ENCODE peak calls at places on chromosomes 1 and 21, in five cellular contexts. E is BE2C; H is CD8-positive, alpha-beta T cell; Q is PC-9; P is cardiac muscle cell. O is an unnamed sample.

GRCh38 chr21:37921091-37921490 is 4.8 kb upstream of the KCNJ6 start:
- DNase-seq in E (no peak), H (no peak), Q (no peak), P (peak; percentile 12), O (no peak)

GRCh38 chr1:201503397-201504176 is 3.3 kb downstream of the CSRP1 start:
- DNase-seq in E (no peak), H (no peak), Q (no peak), P (peak; percentile 99), O (no peak)

GRCh38 chr1:212858461-212859265 is 588 bp downstream of the FLVCR1 start:
- DNase-seq in E (no peak), H (peak; percentile 17), Q (peak; percentile 26), P (peak; percentile 38), O (peak; percentile 51)

GRCh38 chr1:183281039-183281438 is 95.0 kb downstream of the LAMC2 start:
- DNase-seq in E (no peak), H (no peak), Q (peak; percentile 30), P (peak; percentile 95), O (no peak)

GRCh38 chr1:185537601-185538000 is 196.6 kb upstream of the HMCN1 start:
- DNase-seq in E (no peak), H (no peak), Q (no peak), P (no peak), O (no peak)

GRCh38 chr1:16617778-16618580 is 4.6 kb upstream of the NBPF1 start:
- DNase-seq in E (no peak), H (peak; percentile 5), Q (no peak), P (no peak), O (peak; percentile 54)

GRCh38 chr1:59132353-59132752 is 164.5 kb upstream of the FGGY start:
- DNase-seq in E (no peak), H (no peak), Q (no peak), P (no peak), O (no peak)

GRCh38 chr1:18352640-18353245 is 128.0 kb upstream of the KLHDC7A start:
- DNase-seq in E (no peak), H (no peak), Q (no peak), P (no peak), O (no peak)

GRCh38 chr1:209421186-209421585 is 162.3 kb upstream of the CAMK1G start:
- DNase-seq in E (no peak), H (no peak), Q (no peak), P (no peak), O (no peak)

GRCh38 chr1:193625255-193625654 is 438.8 kb upstream of the B3GALT2 start:
- DNase-seq in E (no peak), H (no peak), Q (no peak), P (no peak), O (no peak)

DNA sequence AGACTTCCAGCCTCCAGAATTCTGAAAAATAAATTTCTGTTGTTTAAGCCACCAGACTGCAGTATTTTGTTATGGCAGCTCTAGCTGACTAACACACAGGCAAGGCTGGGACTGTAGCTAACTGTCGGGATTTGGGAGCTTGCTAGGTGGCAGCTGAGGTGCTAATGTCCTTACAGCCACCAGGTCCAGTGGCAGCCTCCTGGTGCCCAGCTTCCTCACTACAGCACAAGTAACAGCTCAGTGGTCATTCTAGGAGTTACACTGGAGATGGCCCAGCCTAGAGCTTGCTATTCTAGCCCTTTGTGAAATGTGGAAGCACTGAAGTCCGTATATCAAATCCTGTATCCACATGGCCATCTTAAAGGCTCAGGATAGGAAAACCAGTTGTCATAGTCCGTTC is 4.3 kb upstream of the C1orf115 start:
- DNase-seq in E (no peak), H (no peak), Q (no peak), P (no peak), O (no peak)
- TF ChIP-seq CTCF in E (no peak), H (no peak), Q (no peak), P (no peak), O (no peak)

GRCh38 chr1:205437570-205437969 is 15.7 kb upstream of the LEMD1 start:
- DNase-seq in E (no peak), H (no peak), Q (no peak), P (no peak), O (no peak)

GRCh38 chr1:205436776-205437485 is 15.1 kb upstream of the LEMD1 start:
- DNase-seq in E (no peak), H (no peak), Q (no peak), P (no peak), O (no peak)

GRCh38 chr1:205440476-205441317 is 15.1 kb downstream of the BLACAT1 start:
- DNase-seq in E (no peak), H (peak; percentile 71), Q (peak; percentile 86), P (peak; percentile 81), O (peak; percentile 76)

GRCh38 chr1:205440121-205440475 is 15.7 kb downstream of the BLACAT1 start:
- DNase-seq in E (no peak), H (no peak), Q (no peak), P (no peak), O (no peak)

DNA sequence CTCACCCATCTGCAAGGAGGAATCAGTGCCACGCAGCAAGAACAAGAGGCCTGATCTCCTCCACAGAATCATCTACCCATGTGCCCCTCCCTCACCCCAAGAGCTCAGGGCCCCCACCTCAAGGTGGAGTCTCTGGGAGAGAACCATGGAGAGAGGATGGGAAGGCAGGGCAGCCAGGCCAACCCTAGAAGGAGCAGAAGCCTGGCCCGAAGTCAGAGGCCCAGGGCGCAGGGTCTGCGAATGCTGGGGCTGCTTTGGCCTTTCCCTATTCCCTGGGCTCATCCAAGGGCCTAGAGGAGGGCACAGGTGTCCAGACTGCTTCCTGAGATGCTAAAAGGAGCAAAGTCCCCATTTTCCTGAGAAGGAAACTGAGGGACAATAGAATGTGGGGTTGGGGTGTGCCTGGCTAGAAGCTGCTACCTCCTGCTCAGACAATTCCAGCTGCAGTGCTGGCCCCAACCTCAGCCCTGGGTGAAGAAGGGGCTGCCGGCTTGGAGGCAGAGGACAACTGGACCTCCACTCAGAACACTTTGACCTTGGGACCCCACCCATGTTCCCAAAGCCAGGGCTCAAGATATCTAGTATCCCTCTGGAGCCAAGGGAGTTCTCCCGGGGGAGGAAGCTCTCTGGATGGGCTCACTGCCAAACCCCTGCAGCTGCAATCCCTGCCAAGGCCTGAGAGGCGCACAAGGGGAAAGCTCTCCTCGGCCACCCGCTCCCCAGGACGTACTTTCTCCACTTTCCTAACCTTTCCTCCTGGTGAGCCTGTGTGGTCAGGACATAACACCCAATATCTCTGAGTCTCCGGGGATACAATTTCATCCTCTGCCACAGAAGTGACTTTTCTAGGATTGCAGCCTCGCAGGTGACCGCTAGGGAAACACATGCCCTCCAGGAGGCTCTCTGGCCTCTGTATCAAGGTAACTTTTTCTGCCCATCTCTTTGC is 16.6 kb upstream of the LEMD1 start:
- DNase-seq in E (peak; percentile 86), H (no peak), Q (peak; percentile 31), P (peak; percentile 88), O (no peak)
- TF ChIP-seq CTCF in E (peak; percentile 69), H (no peak), Q (no peak), P (peak; percentile 62), O (no peak)

DNA sequence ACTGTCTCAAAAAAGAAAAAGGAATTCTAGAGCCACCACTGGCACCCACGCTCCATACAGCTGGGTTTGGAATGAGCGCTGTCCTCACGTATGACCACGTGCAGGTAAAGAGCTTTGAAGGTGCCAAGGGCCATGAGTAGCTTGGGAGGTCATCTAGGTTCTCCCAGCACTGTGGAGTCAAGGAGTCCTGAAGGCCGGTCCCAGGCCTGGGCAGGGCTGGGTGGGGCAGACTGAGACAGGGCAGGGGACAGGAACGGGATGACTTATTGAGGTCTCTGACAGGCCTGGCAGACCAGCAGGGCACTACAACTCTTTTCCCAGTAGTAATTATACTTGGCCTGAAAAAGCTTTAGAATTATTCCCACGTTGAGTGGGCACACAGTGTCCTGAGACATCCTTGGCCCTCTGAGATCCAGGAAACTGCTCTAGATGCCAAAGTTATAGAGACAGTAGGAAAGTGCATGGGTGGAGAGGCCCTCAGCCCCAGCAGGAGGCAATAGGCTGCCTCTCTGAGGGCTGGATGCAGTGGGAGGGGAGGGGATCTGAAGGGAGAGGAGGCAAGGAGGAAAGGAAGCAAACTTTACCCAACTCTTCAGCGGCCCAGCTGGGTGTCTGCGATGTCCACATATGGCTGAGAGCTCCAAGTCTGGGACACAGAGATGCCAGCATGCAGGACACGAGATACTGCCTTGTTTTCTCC is 1.8 kb upstream of the CDA start:
- DNase-seq in E (no peak), H (no peak), Q (no peak), P (no peak), O (no peak)
- TF ChIP-seq CTCF in E (no peak), H (no peak), Q (no peak), P (no peak), O (no peak)

GRCh38 chr1:184395370-184395769 is 8.5 kb downstream of the C1orf21 start:
- DNase-seq in E (peak; percentile 58), H (no peak), Q (no peak), P (no peak), O (no peak)
- TF ChIP-seq CTCF in E (no peak), H (no peak), Q (no peak), P (no peak), O (no peak)

GRCh38 chr1:180269848-180270766 is 40.0 kb downstream of the LHX4 start:
- DNase-seq in E (peak; percentile 29), H (peak; percentile 8), Q (no peak), P (no peak), O (no peak)
- TF ChIP-seq CTCF in E (peak; percentile 58), H (no peak), Q (peak; percentile 51), P (peak; percentile 41), O (peak; percentile 8)

DNA sequence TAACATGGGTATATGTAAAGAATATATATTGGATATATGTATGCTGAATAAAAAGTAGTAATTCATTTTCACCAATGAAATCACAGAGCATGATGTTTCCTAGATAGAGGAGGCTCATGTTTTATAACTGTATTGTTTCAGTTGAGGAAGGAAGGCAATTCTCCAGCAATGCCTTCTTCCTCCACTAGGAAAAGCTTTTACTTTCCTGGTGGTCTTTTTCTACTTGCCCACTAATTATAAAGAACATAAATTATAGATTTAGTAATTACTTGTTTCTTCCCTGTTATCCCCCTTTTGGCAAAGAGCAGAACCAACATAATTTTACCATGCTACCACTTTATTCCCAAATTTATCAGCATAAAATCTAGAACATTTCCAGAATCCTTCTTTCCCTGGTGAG is 159.0 kb downstream of the PLA2G4A start:
- DNase-seq in E (no peak), H (no peak), Q (no peak), P (no peak), O (no peak)
- TF ChIP-seq CTCF in E (peak; percentile 43), H (no peak), Q (no peak), P (peak; percentile 18), O (no peak)

GRCh38 chr1:15288173-15288926 is 41.3 kb downstream of the FHAD1 start:
- DNase-seq in E (no peak), H (no peak), Q (no peak), P (no peak), O (no peak)
- TF ChIP-seq CTCF in E (no peak), H (no peak), Q (no peak), P (no peak), O (no peak)

DNA sequence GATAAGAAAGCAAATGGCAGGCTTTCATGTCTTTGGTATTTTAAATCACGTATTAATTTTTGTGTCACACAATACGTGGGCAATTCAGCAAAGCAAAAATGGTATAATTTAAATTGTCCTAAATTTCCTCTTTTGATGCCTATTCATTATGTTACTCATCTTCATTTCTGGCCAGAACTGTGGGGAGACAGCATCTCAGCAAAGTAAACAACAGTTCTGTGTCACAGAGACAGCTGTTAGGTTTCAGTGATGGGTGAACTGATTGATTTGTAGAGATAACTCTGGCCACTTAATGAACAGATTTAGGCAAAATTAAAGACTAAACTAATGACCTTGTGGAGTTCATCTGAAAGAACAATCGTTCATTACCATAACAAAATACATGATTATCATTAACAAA is 49.2 kb downstream of the FH start:
- DNase-seq in E (no peak), H (no peak), Q (no peak), P (no peak), O (no peak)
- TF ChIP-seq CTCF in E (no peak), H (no peak), Q (no peak), P (no peak), O (no peak)

GRCh38 chr1:55478742-55479141 is 263.6 kb upstream of the USP24 start:
- DNase-seq in E (no peak), H (no peak), Q (no peak), P (peak; percentile 56), O (peak; percentile 11)
- TF ChIP-seq CTCF in E (peak; percentile 38), H (no peak), Q (peak; percentile 54), P (peak; percentile 29), O (peak; percentile 26)

O was measured in GM13977.